ENCODE peak calls at places on chromosomes 16 and 17, in four cellular contexts. E is MG63, D is fibroblast of lung, P is NCI-H1436 treated with DMSO at 0.1 percent for 48 hours. G is an unnamed sample.

GRCh38 chr17:33115957-33116680 is 124.5 kb downstream of the SPACA3 start:
- DNase-seq in E (no peak), P (no peak), D (no peak), G (no peak)

GRCh38 chr17:65542595-65542994 is 18.9 kb downstream of the AXIN2 start:
- DNase-seq in D (no peak), P (no peak), E (no peak), G (no peak)

GRCh38 chr17:75722542-75723095 is 1.4 kb downstream of the ITGB4 start:
- DNase-seq in P (no peak), E (no peak), D (no peak), G (no peak)

GRCh38 chr16:2340564-2341455 is at the start of gene ABCA3:
- DNase-seq in P (peak; percentile 45), E (peak; percentile 92), D (peak; percentile 73), G (peak; percentile 41)

GRCh38 chr16:66660422-66661209 is 35.9 kb downstream of the CMTM4 start:
- DNase-seq in E (peak; percentile 75), P (no peak), D (peak; percentile 91), G (no peak)

GRCh38 chr17:72187544-72187943 is 66.7 kb downstream of the SOX9 start:
- DNase-seq in E (peak; percentile 32), D (peak; percentile 65), P (no peak), G (no peak)

GRCh38 chr17:37220609-37220953 is 155.2 kb upstream of the C17orf78 start:
- DNase-seq in P (peak; percentile 52), D (no peak), E (no peak), G (no peak)

GRCh38 chr17:42917236-42917603 is 16.6 kb downstream of the G6PC1 start:
- DNase-seq in D (peak; percentile 35), P (no peak), E (no peak), G (no peak)

GRCh38 chr17:4248504-4249277 is 15.1 kb downstream of the ANKFY1 start:
- DNase-seq in E (no peak), P (no peak), D (no peak), G (no peak)

GRCh38 chr16:6232060-6232459 is 1100.6 kb upstream of the RBFOX1 start:
- DNase-seq in D (no peak), E (no peak), P (no peak), G (no peak)

GRCh38 chr17:31778538-31778937 is 80.5 kb downstream of the COPRS start:
- DNase-seq in P (no peak), D (peak; percentile 21), E (no peak), G (no peak)

GRCh38 chr17:75722076-75722475 is 817 bp downstream of the ITGB4 start:
- DNase-seq in E (no peak), D (no peak), P (no peak), G (no peak)

GRCh38 chr17:76700627-76701470 is 9.9 kb downstream of the MXRA7 start:
- DNase-seq in D (peak; percentile 94), E (peak; percentile 70), P (no peak), G (peak; percentile 56)

GRCh38 chr17:38464251-38464722 is 36.0 kb downstream of the ARHGAP23 start:
- DNase-seq in P (no peak), D (peak; percentile 34), E (peak; percentile 91), G (no peak)

GRCh38 chr16:88815901-88816589 is 4.3 kb upstream of the APRT start:
- DNase-seq in P (no peak), D (no peak), E (no peak), G (no peak)

GRCh38 chr16:88368036-88368435 is 14.7 kb upstream of the ZNF469 start:
- DNase-seq in D (no peak), E (no peak), P (no peak), G (no peak)

GRCh38 chr16:66266436-66267286 is 99.8 kb upstream of the CDH5 start:
- DNase-seq in E (peak; percentile 85), D (peak; percentile 92), P (no peak), G (no peak)

GRCh38 chr16:11084484-11085024 is 140.2 kb downstream of the CLEC16A start:
- DNase-seq in P (no peak), E (peak; percentile 78), D (peak; percentile 93), G (no peak)

GRCh38 chr16:26981266-26981938 is 85.3 kb upstream of the C16orf82 start:
- DNase-seq in D (peak; percentile 82), P (no peak), E (peak; percentile 74), G (no peak)

GRCh38 chr17:74210191-74211140 is 2.9 kb upstream of the TTYH2 start:
- DNase-seq in P (no peak), D (peak; percentile 77), E (peak; percentile 68), G (no peak)

GRCh38 chr17:19650826-19651225 is 2.3 kb downstream of the ALDH3A2 start:
- DNase-seq in D (peak; percentile 49), P (no peak), E (no peak), G (peak; percentile 26)

GRCh38 chr17:56149266-56150036 is 3.8 kb upstream of the ANKFN1 start:
- DNase-seq in P (no peak), D (no peak), E (no peak), G (no peak)

GRCh38 chr17:17104494-17104893 is 62.2 kb downstream of the MPRIP start:
- DNase-seq in D (no peak), E (no peak), P (no peak), G (no peak)

GRCh38 chr17:29143894-29144293 is 36.3 kb downstream of the MYO18A start:
- DNase-seq in E (peak; percentile 52), D (no peak), P (no peak), G (no peak)

GRCh38 chr17:14672830-14673229 is 371.9 kb downstream of the HS3ST3B1 start:
- DNase-seq in E (peak; percentile 44), D (no peak), P (no peak), G (peak; percentile 29)

GRCh38 chr16:85463228-85463611 is 149.9 kb upstream of the GSE1 start:
- DNase-seq in P (no peak), D (no peak), E (no peak), G (no peak)

GRCh38 chr17:39624313-39624712 is 2.4 kb upstream of the PPP1R1B start:
- DNase-seq in D (no peak), E (no peak), P (no peak), G (no peak)

GRCh38 chr16:7304932-7305331 is 27.7 kb upstream of the RBFOX1 start:
- DNase-seq in E (no peak), D (no peak), P (no peak), G (no peak)

GRCh38 chr17:16994626-16995025 is 22.7 kb upstream of the TNFRSF13B start:
- DNase-seq in D (no peak), E (no peak), P (no peak), G (no peak)